ENCODE peak calls at places on chromosomes 2 and 18, in four cellular contexts. T, B, V and P are unnamed samples.

GRCh38 chr18:67551146-67551545 is 34.6 kb upstream of the DSEL start:
- DNase-seq in T (no peak), V (no peak), B (no peak), P (no peak)

GRCh38 chr2:203580846-203581245 is 45.7 kb upstream of the RAPH1 start:
- DNase-seq in V (no peak), B (no peak), T (no peak), P (no peak)

GRCh38 chr18:48541026-48541746 is 2.4 kb downstream of the CTIF start:
- DNase-seq in V (no peak), B (peak), T (peak), P (no peak)

GRCh38 chr18:42782929-42783328 is 332.6 kb downstream of the RIT2 start:
- DNase-seq in B (no peak), T (no peak), V (no peak), P (no peak)

GRCh38 chr2:2769481-2770431 is 438.7 kb upstream of the MYT1L start:
- DNase-seq in B (no peak), T (no peak), V (no peak), P (no peak)

GRCh38 chr2:168160897-168161296 is 86.5 kb downstream of the STK39 start:
- DNase-seq in T (peak), V (no peak), B (peak), P (peak)

GRCh38 chr2:238108423-238109201 is 8.5 kb downstream of the ESPNL start:
- DNase-seq in V (no peak), B (peak), T (no peak), P (no peak)

GRCh38 chr18:56515522-56515921 is 122.9 kb downstream of the TXNL1 start:
- DNase-seq in T (no peak), V (no peak), B (no peak), P (no peak)

GRCh38 chr2:241555711-241556110 is 2.8 kb upstream of the BOK start:
- DNase-seq in T (no peak), V (no peak), B (no peak), P (no peak)

GRCh38 chr2:8053241-8053640 is 628.6 kb upstream of the ID2 start:
- DNase-seq in T (no peak), B (no peak), V (no peak), P (no peak)

GRCh38 chr2:53670351-53670750 is 97.3 kb upstream of the CHAC2 start:
- DNase-seq in V (no peak), B (no peak), T (no peak), P (no peak)

GRCh38 chr2:218883491-218884490 is 3.1 kb downstream of the WNT10A start:
- DNase-seq in B (peak), T (no peak), V (no peak), P (no peak)

GRCh38 chr2:98759827-98760625 is 29.1 kb upstream of the MGAT4A start:
- DNase-seq in T (no peak), B (no peak), V (no peak), P (no peak)

GRCh38 chr2:226583715-226584114 is 215.9 kb downstream of the IRS1 start:
- DNase-seq in T (peak), V (no peak), B (no peak), P (peak)

GRCh38 chr2:150911766-150912280 is 349.8 kb downstream of the RBM43 start:
- DNase-seq in B (no peak), T (peak), V (no peak), P (peak)

GRCh38 chr2:216412022-216412999 is at the start of gene SMARCAL1:
- DNase-seq in V (peak), B (peak), T (peak), P (peak)

GRCh38 chr2:216406861-216407260 is 5.4 kb upstream of the SMARCAL1 start:
- DNase-seq in T (no peak), V (no peak), B (no peak), P (no peak)

GRCh38 chr2:216410550-216410949 is 1.7 kb upstream of the SMARCAL1 start:
- DNase-seq in V (no peak), B (no peak), T (no peak), P (no peak)

GRCh38 chr2:216405588-216405987 is 6.7 kb upstream of the SMARCAL1 start:
- DNase-seq in B (no peak), T (no peak), V (no peak), P (no peak)

GRCh38 chr2:216408426-216409315 is 3.6 kb upstream of the SMARCAL1 start:
- DNase-seq in V (no peak), T (no peak), B (no peak), P (peak)
- TF ChIP-seq RNF2 in V (no peak), T (no peak), B (no peak), P (no peak)

GRCh38 chr2:65077898-65078297 is 21.7 kb downstream of the CEP68 start:
- DNase-seq in T (no peak), B (no peak), V (no peak), P (no peak)
- TF ChIP-seq RNF2 in T (no peak), B (no peak), V (no peak), P (no peak)

DNA sequence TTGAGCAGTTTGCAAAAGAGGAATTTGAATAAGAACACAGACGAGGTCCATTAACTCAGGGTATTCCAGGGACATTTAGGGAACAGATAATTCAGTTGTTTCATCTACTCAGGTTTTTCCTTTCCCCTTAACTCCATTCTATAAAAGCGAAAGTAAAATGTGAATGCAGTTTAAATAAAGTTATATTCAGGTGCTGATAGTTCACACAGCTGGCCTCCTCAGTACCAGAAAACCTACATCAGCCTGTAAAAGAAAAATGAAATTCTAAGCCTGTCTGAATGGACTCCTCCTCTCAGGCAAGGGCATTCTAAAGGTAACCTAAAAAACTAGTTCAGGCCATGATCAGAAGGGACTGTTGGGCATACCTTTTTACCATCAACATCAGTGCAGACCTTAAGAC is 873.8 kb downstream of the SUCLG1 start:
- DNase-seq in B (no peak), T (no peak), V (no peak), P (no peak)
- TF ChIP-seq RNF2 in B (no peak), T (no peak), V (no peak), P (no peak)

DNA sequence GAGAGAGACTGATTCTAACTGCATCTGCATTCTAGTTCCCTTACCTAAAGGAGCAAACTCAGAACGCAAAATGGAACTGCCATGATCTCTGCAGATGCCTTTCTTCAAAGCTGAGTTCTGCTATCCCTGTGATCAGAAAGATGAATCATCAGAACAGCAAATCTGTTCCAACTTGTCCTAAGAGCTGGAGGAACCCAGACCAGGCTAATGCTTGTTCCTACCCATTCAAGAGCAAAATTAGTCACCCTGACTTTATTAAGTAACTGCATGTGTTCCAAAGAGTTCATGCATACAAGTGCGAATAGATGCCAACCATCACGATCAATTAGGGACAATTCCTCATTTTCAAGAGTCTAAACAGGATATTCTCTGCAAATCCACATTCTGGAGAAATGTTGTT is 46.5 kb downstream of the MBP start:
- DNase-seq in B (no peak), V (no peak), T (no peak), P (no peak)
- TF ChIP-seq RNF2 in B (no peak), V (no peak), T (no peak), P (no peak)

DNA sequence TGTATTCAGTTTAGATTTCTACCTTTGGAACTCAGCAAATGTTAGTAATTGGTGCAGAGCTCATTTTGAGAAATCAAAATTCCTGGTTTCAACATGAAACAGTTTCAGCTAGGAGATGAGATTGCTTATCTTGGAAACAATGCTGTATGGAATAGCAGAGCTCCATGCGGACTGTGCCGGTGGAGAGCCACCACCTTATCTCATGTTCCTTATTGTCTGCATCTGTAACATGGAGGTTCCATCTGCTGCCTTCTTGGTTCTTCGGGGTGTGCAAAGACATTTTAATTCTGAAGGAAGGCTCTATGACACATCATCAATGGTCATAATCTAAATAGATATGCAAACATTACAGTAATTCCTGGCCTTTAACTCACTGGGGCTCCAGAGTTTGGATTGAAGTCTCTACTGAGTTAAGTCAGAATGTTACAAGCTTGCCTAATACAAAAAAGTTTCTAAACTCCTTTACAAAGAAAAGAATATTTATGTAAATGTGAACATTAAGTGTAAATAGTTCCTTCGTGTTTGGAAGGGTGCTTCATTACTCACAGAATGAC is 65.3 kb downstream of the PRKRA start:
- DNase-seq in V (no peak), B (peak), T (no peak), P (no peak)
- TF ChIP-seq RNF2 in V (no peak), B (no peak), T (no peak), P (no peak)

DNA sequence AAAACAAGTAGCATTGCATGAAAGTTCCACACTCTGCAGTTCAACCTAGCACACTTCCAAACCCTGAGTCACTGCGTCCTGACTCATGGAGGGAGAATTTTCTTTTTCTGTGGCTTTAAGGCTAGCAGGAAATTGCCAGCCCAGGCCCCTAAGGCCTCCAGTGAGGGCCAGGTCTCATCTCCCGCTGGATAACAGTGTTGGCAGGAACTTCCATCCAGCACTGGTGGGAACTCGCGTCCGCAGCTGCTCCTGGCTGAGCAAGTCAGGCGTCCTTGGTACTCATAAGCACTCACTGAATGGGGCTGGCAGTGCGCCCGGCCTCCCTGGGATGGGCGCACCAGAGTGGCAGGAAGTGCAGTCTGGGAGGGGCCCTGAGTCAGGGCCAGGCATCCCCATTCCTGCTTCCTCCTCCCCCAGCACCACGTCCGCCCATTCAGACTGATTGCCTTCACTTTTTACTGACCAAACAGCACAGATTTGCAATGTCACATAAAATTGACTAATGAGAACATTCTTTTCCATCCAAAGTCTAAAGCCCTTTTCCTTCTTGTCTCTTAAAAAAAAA is 14.3 kb downstream of the MALL start:
- DNase-seq in V (peak), B (no peak), T (peak), P (peak)
- TF ChIP-seq RNF2 in V (no peak), B (no peak), T (no peak), P (no peak)

DNA sequence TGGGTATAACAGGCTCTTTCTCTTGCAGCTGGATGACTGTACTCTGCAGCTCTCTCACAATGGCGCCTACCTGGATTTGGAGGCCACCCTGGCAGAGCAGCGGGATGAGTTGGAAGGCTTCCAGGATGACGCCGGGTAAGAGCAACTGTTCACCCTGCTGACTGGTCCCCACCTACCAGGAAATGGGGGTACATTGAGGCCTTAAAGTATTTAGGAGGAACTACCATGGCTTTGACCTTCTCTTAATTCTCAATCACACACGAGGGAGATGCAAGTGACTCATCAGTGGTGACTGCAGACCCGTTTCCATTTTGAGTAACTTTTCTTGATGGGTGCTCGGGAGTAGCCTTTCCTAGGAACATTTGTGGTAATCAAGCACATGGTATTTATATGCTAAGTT is 58.0 kb downstream of the FHOD3 start:
- DNase-seq in B (no peak), T (no peak), V (no peak), P (no peak)
- TF ChIP-seq RNF2 in B (no peak), T (no peak), V (no peak), P (no peak)

GRCh38 chr2:156986339-156986988 is 271.0 kb upstream of the GALNT5 start:
- DNase-seq in V (no peak), T (no peak), B (no peak), P (peak)
- TF ChIP-seq RNF2 in V (no peak), T (no peak), B (no peak), P (no peak)

DNA sequence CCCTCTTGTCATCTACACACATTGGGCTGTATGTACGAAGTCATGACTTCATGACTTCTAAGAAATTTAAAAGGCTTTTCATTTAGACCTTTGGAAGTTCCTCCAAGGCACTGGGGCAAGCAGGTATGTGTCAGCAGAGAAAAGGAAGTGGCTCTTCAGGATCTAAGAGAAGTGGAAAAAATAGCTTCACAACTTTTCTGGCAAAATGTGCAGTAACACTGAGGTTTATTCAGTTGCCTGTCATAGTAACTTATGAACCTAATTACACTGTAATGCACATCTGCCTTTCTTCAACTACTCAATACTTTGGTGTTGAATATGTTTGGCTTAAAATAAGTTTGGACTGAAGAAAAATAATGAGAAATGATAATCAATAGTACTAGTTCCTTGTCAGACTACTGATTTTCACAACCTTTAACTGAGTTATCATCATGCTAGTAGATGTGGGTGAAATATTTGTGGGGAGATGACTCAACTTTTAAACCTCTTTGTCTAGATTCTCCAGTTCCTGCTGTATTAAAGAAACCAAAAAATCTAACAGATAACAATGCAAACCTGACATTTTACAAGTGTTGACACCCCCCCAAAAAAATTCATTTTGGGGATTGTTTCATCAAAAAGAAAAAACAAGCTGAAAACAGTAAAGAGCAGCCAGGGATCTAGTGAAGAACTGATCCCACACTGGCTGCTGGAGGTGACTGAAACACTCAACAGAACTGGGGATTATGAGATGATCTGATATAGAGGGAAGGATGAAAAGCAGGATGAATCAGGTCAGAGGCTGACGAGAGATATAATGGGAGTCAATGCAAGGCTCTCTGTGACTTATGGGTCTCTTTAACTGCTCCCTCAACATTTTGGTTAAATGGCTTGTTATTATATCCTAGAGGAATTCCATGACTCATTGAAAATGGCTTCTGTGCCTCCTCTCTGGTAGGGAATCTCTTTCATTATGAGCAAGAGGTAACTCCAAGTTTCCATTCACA is 84.6 kb downstream of the COLEC12 start:
- DNase-seq in B (no peak), T (no peak), V (no peak), P (no peak)
- TF ChIP-seq RNF2 in B (no peak), T (no peak), V (no peak), P (no peak)